ENCODE peak calls at places on chromosome 16, in ten cellular contexts. T is fibroblast of lung; O is left ventricle myocardium inferior; P is heart left ventricle; F is adrenal gland; U is heart right ventricle; B is cardiac muscle cell; M is spleen; R is MM.1S; N is CD8-positive, alpha-beta T cell. Q is an unnamed sample. For H3K9me3, the result is how much of the 10 kb centered on the place peaks cover.

GRCh38 chr16:83698964-83699363 is 108.8 kb upstream of the HSBP1 start:
- DNase-seq in T (no peak), O (no peak), P (no peak), F (no peak), U (no peak), B (no peak), M (no peak), R (no peak), N (no peak), Q (no peak)

GRCh38 chr16:84726079-84726669 is 26.4 kb downstream of the USP10 start:
- DNase-seq in T (peak), O (peak), P (peak), F (peak), U (peak), B (peak), M (peak), R (peak), N (peak), Q (peak)

GRCh38 chr16:15051387-15051951 is 4.4 kb downstream of the NTAN1 start:
- DNase-seq in T (no peak), O (no peak), P (no peak), F (no peak), U (no peak), B (no peak), M (no peak), R (no peak), N (no peak), Q (no peak)

GRCh38 chr16:86931410-86931941 is 353.1 kb downstream of the FOXL1 start:
- DNase-seq in T (peak), O (peak), P (peak), F (peak), U (peak), B (peak), M (peak), R (no peak), N (no peak), Q (no peak)

GRCh38 chr16:67391424-67392300 is 1.6 kb downstream of the TPPP3 start:
- DNase-seq in T (no peak), O (no peak), P (peak), F (no peak), U (no peak), B (no peak), M (peak), R (no peak), N (no peak), Q (no peak)

GRCh38 chr16:1870365-1871082 is 1.4 kb downstream of the MEIOB start:
- DNase-seq in T (peak), O (no peak), P (no peak), F (no peak), U (no peak), B (no peak), M (no peak), R (no peak), N (no peak), Q (no peak)

GRCh38 chr16:58814348-58814801 is 80.3 kb upstream of the GOT2 start:
- DNase-seq in T (peak), O (peak), P (peak), F (peak), U (peak), B (peak), M (peak), R (peak), N (peak), Q (peak)

GRCh38 chr16:21634216-21634615 is 18.2 kb downstream of the IGSF6 start:
- DNase-seq in T (no peak), O (no peak), P (no peak), F (peak), U (no peak), B (no peak), M (no peak), R (no peak), N (no peak), Q (no peak)

GRCh38 chr16:9123871-9124270 is 32.4 kb downstream of the HAPSTR1 start:
- DNase-seq in T (no peak), O (peak), P (peak), F (peak), U (no peak), B (no peak), M (peak), R (no peak), N (no peak), Q (no peak)

GRCh38 chr16:67847064-67847861 is at the start of gene CENPT:
- DNase-seq in T (no peak), O (peak), P (no peak), F (peak), U (peak), B (peak), M (no peak), R (peak), N (no peak), Q (peak)

GRCh38 chr16:30458561-30459394 is 13.1 kb upstream of the SEPHS2 start:
- DNase-seq in T (no peak), O (peak), P (peak), F (no peak), U (no peak), B (no peak), M (peak), R (no peak), N (peak), Q (no peak)

GRCh38 chr16:49661465-49662187 is 194.3 kb downstream of the ZNF423 start:
- DNase-seq in T (no peak), O (no peak), P (no peak), F (no peak), U (no peak), B (no peak), M (no peak), R (no peak), N (no peak), Q (no peak)

GRCh38 chr16:49491736-49492089 is 118.1 kb downstream of the C16orf78 start:
- DNase-seq in T (no peak), O (peak), P (peak), F (peak), U (peak), B (peak), M (peak), R (peak), N (no peak), Q (peak)

GRCh38 chr16:76931186-76931585 is 259.8 kb upstream of the MON1B start:
- DNase-seq in T (peak), O (no peak), P (no peak), F (no peak), U (no peak), B (no peak), M (no peak), R (no peak), N (no peak), Q (no peak)

GRCh38 chr16:1407749-1408148 is 6.8 kb downstream of the UNKL start:
- DNase-seq in T (peak), O (no peak), P (no peak), F (no peak), U (no peak), B (no peak), M (no peak), R (no peak), N (no peak), Q (no peak)

GRCh38 chr16:68235105-68235881 is 634 bp downstream of the ESRP2 start:
- DNase-seq in T (no peak), O (no peak), P (no peak), F (no peak), U (no peak), B (peak), M (no peak), R (no peak), N (no peak), Q (peak)

GRCh38 chr16:81875461-81875860 is 96.4 kb downstream of the PLCG2 start:
- DNase-seq in T (no peak), O (no peak), P (no peak), F (no peak), U (no peak), B (no peak), M (no peak), R (no peak), N (no peak), Q (no peak)

GRCh38 chr16:74700206-74701040 is at the start of gene MLKL:
- DNase-seq in T (peak), O (peak), P (peak), F (peak), U (peak), B (peak), M (peak), R (peak), N (peak), Q (peak)

GRCh38 chr16:25656639-25657038 is 35.1 kb upstream of the HS3ST4 start:
- DNase-seq in T (no peak), O (no peak), P (no peak), F (no peak), U (no peak), B (no peak), M (no peak), R (no peak), N (no peak), Q (no peak)

GRCh38 chr16:90018297-90019200 is 707 bp downstream of the DBNDD1 start:
- DNase-seq in T (no peak), O (no peak), P (no peak), F (peak), U (no peak), B (peak), M (no peak), R (no peak), N (no peak), Q (no peak)

GRCh38 chr16:70683146-70683944 is 2.5 kb downstream of the MTSS2 start:
- DNase-seq in T (no peak), O (no peak), P (no peak), F (no peak), U (no peak), B (no peak), M (peak), R (no peak), N (no peak), Q (no peak)

GRCh38 chr16:79740153-79740720 is 139.7 kb upstream of the MAF start:
- DNase-seq in T (no peak), O (no peak), P (no peak), F (no peak), U (no peak), B (no peak), M (no peak), R (no peak), N (no peak), Q (no peak)

GRCh38 chr16:77877712-77878111 is 89.3 kb downstream of the VAT1L start:
- DNase-seq in T (peak), O (no peak), P (no peak), F (peak), U (no peak), B (no peak), M (no peak), R (no peak), N (no peak), Q (no peak)

GRCh38 chr16:80557037-80557436 is 16.2 kb downstream of the DYNLRB2 start:
- DNase-seq in T (no peak), O (no peak), P (no peak), F (no peak), U (no peak), B (no peak), M (no peak), R (no peak), N (no peak), Q (no peak)

GRCh38 chr16:10663146-10663545 is 31.6 kb downstream of the TEKT5 start:
- DNase-seq in T (no peak), O (no peak), P (no peak), F (no peak), U (no peak), B (no peak), M (no peak), R (no peak), N (no peak), Q (no peak)

GRCh38 chr16:48526958-48527331 is 83.0 kb downstream of the N4BP1 start:
- DNase-seq in T (no peak), O (no peak), P (no peak), F (no peak), U (no peak), B (no peak), M (peak), R (no peak), N (no peak), Q (no peak)

GRCh38 chr16:86854058-86854621 is 275.8 kb downstream of the FOXL1 start:
- DNase-seq in T (peak), O (no peak), P (no peak), F (no peak), U (no peak), B (no peak), M (peak), R (no peak), N (no peak), Q (no peak)

GRCh38 chr16:89191901-89192184 is 8.5 kb downstream of the SLC22A31 start:
- DNase-seq in T (no peak), O (no peak), P (no peak), F (no peak), U (no peak), B (no peak), M (no peak), R (no peak), N (no peak), Q (no peak)

GRCh38 chr16:70700101-70701020 is 14.5 kb upstream of the MTSS2 start:
- DNase-seq in T (no peak), O (peak), P (peak), F (no peak), U (peak), B (no peak), M (no peak), R (no peak), N (no peak), Q (no peak)

GRCh38 chr16:19291459-19291858 is 5.9 kb downstream of the CLEC19A start:
- DNase-seq in T (no peak), O (no peak), P (no peak), F (peak), U (no peak), B (no peak), M (no peak), R (no peak), N (no peak), Q (no peak)

GRCh38 chr16:57039148-57039812 is 49.9 kb downstream of the NLRC5 start:
- DNase-seq in T (peak), O (no peak), P (no peak), F (no peak), U (no peak), B (no peak), M (peak), R (peak), N (no peak), Q (no peak)

GRCh38 chr16:1221628-1222552 is 3.2 kb downstream of the TPSG1 start:
- DNase-seq in T (no peak), O (no peak), P (no peak), F (no peak), U (no peak), B (no peak), M (no peak), R (no peak), N (no peak), Q (no peak)

GRCh38 chr16:582218-582613 is 7.7 kb upstream of the RAB40C start:
- DNase-seq in T (no peak), O (no peak), P (no peak), F (no peak), U (no peak), B (no peak), M (no peak), R (no peak), N (no peak), Q (no peak)

GRCh38 chr16:24174977-24175376 is 81.2 kb upstream of the CACNG3 start:
- DNase-seq in T (no peak), O (no peak), P (no peak), F (no peak), U (no peak), B (no peak), M (no peak), R (no peak), N (no peak), Q (no peak)

GRCh38 chr16:88132836-88133506 is 181.7 kb downstream of the BANP start:
- DNase-seq in T (no peak), O (no peak), P (no peak), F (no peak), U (no peak), B (no peak), M (no peak), R (no peak), N (no peak), Q (no peak)

GRCh38 chr16:57540906-57541753 is 1.3 kb upstream of the ADGRG5 start:
- DNase-seq in T (no peak), O (no peak), P (no peak), F (no peak), U (peak), B (no peak), M (peak), R (no peak), N (no peak), Q (peak)

GRCh38 chr16:30565984-30566383 is 5.5 kb downstream of the ZNF688 start:
- DNase-seq in T (no peak), O (no peak), P (no peak), F (no peak), U (no peak), B (no peak), M (no peak), R (no peak), N (no peak), Q (no peak)

GRCh38 chr16:27374794-27375499 is 27.0 kb upstream of the IL21R start:
- DNase-seq in T (peak), O (peak), P (peak), F (peak), U (peak), B (peak), M (peak), R (peak), N (no peak), Q (peak)

DNA sequence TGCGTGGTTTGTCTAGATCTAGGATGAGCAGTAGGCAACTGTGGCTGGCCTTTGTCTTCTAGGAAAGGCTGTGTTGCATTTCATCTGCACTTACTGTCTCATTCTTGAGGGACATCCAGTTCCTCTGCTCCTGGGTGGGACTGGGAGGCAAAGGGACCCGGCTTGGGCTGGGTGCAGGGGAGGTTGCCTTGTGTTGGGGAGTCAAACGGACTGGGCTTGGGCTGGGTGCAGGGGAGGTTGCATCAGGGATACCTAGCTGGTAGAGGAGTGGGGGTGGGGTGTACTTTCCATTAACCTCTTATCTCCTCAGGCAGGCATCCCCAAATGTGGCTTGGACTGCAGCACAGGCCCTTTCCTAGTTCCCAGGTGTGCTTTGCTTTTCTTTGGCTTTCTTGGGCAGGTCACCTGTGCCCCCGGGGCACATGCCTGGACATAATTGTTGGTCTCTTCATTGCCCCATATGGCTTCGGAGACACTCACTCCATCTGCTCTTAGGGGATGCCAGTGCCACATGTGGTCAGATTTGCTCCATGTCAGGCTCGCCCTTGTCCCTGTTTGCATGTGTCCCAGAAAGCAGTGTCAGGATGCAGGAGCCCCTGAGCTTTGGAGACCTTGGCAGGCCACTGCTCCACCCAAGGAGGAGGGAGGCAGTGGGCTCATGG is 1682.9 kb downstream of the TP53TG3F start:
- DNase-seq in T (no peak), O (no peak), P (no peak), F (no peak), U (no peak), B (no peak), M (no peak), R (no peak), N (no peak), Q (no peak)
- H3K9me3 ChIP-seq in T (under half), O (under half), P (under half), F (under half), U (under half), B (under half), M (half or more), R (under half), N (under half), Q (under half)

GRCh38 chr16:72859581-72859980 is 188.3 kb downstream of the ZFHX3 start:
- DNase-seq in T (no peak), O (no peak), P (no peak), F (no peak), U (no peak), B (no peak), M (no peak), R (no peak), N (no peak), Q (no peak)

GRCh38 chr16:72860726-72861562 is 187.0 kb downstream of the ZFHX3 start:
- DNase-seq in T (no peak), O (no peak), P (no peak), F (peak), U (no peak), B (no peak), M (no peak), R (no peak), N (no peak), Q (no peak)

GRCh38 chr16:72857841-72858594 is 189.9 kb downstream of the ZFHX3 start:
- DNase-seq in T (no peak), O (no peak), P (no peak), F (no peak), U (no peak), B (no peak), M (no peak), R (no peak), N (no peak), Q (no peak)

GRCh38 chr16:72856797-72857196 is 191.1 kb downstream of the ZFHX3 start:
- DNase-seq in T (no peak), O (no peak), P (no peak), F (no peak), U (no peak), B (no peak), M (no peak), R (no peak), N (no peak), Q (no peak)

GRCh38 chr16:72858611-72859493 is 189.1 kb downstream of the ZFHX3 start:
- DNase-seq in T (peak), O (no peak), P (no peak), F (no peak), U (no peak), B (no peak), M (no peak), R (no peak), N (no peak), Q (peak)
- TF ChIP-seq CTCF in T (no peak), O (no peak), P (no peak), F (no peak), U (no peak), B (no peak), M (no peak), R (no peak), N (no peak), Q (no peak)

GRCh38 chr16:46991729-46992704 is 18.5 kb upstream of the DNAJA2 start:
- DNase-seq in T (no peak), O (no peak), P (no peak), F (no peak), U (no peak), B (no peak), M (no peak), R (no peak), N (no peak), Q (no peak)
- H3K4me3 ChIP-seq in T (no peak), O (no peak), P (no peak), F (no peak), U (no peak), B (no peak), M (no peak), R (no peak), N (no peak), Q (no peak)

GRCh38 chr16:35795361-35796029 is 2336.1 kb downstream of the TP53TG3F start:
- DNase-seq in T (no peak), O (no peak), P (no peak), F (no peak), U (peak), B (no peak), M (no peak), R (peak), N (no peak), Q (no peak)
- H3K9me3 ChIP-seq in T (under half), O (under half), P (under half), F (under half), U (under half), B (under half), M (half or more), R (under half), N (under half), Q (under half)

GRCh38 chr16:17476414-17477259 is 5.9 kb upstream of the XYLT1 start:
- DNase-seq in T (peak), O (no peak), P (no peak), F (peak), U (no peak), B (peak), M (peak), R (peak), N (no peak), Q (peak)
- TF ChIP-seq CTCF in T (peak), O (peak), P (peak), F (peak), U (peak), B (peak), M (peak), R (peak), N (peak), Q (peak)